ENCODE peak calls at places on chromosomes 5 and 9, in seven cellular contexts. One of them, this sample, is unnamed.

GRCh38 chr5:160926428-160926827 is 74.4 kb upstream of the ATP10B start:
- DNase-seq in sigmoid colon: no peak
- DNase-seq in adrenal gland: no peak
- DNase-seq in uterus: peak
- DNase-seq in NB4: peak
- DNase-seq in IMR-90: no peak
- DNase-seq in spleen: no peak
- DNase-seq in this sample: no peak

GRCh38 chr9:35518212-35518917 is 28.5 kb downstream of the RUSC2 start:
- DNase-seq in NB4: no peak
- DNase-seq in sigmoid colon: no peak
- DNase-seq in spleen: no peak
- DNase-seq in uterus: no peak
- DNase-seq in IMR-90: peak
- DNase-seq in adrenal gland: peak
- DNase-seq in this sample: no peak

GRCh38 chr9:29144476-29144875 is 1571.2 kb upstream of the C9orf72 start:
- DNase-seq in uterus: no peak
- DNase-seq in spleen: no peak
- DNase-seq in NB4: no peak
- DNase-seq in adrenal gland: no peak
- DNase-seq in sigmoid colon: no peak
- DNase-seq in IMR-90: no peak
- DNase-seq in this sample: no peak

GRCh38 chr5:14199902-14200301 is 56.8 kb downstream of the TRIO start:
- DNase-seq in spleen: no peak
- DNase-seq in uterus: no peak
- DNase-seq in adrenal gland: peak
- DNase-seq in IMR-90: no peak
- DNase-seq in NB4: no peak
- DNase-seq in sigmoid colon: no peak
- DNase-seq in this sample: no peak

GRCh38 chr9:37342493-37342892 is 80.0 kb upstream of the GRHPR start:
- DNase-seq in sigmoid colon: no peak
- DNase-seq in NB4: no peak
- DNase-seq in spleen: no peak
- DNase-seq in adrenal gland: no peak
- DNase-seq in IMR-90: no peak
- DNase-seq in uterus: no peak
- DNase-seq in this sample: no peak

GRCh38 chr5:149313151-149313841 is 32.0 kb upstream of the GRPEL2 start:
- DNase-seq in spleen: no peak
- DNase-seq in sigmoid colon: no peak
- DNase-seq in NB4: no peak
- DNase-seq in adrenal gland: no peak
- DNase-seq in uterus: no peak
- DNase-seq in IMR-90: no peak
- DNase-seq in this sample: no peak

GRCh38 chr5:32202394-32202793 is 28.3 kb upstream of the GOLPH3 start:
- DNase-seq in adrenal gland: no peak
- DNase-seq in spleen: no peak
- DNase-seq in uterus: no peak
- DNase-seq in sigmoid colon: no peak
- DNase-seq in IMR-90: peak
- DNase-seq in NB4: no peak
- DNase-seq in this sample: no peak

GRCh38 chr9:97696025-97696822 is 916 bp downstream of the XPA start:
- DNase-seq in IMR-90: peak
- DNase-seq in sigmoid colon: no peak
- DNase-seq in uterus: no peak
- DNase-seq in spleen: no peak
- DNase-seq in adrenal gland: no peak
- DNase-seq in NB4: no peak
- DNase-seq in this sample: no peak

GRCh38 chr5:122967625-122968024 is 68.9 kb downstream of the PPIC start:
- DNase-seq in NB4: no peak
- DNase-seq in IMR-90: no peak
- DNase-seq in adrenal gland: no peak
- DNase-seq in spleen: no peak
- DNase-seq in sigmoid colon: no peak
- DNase-seq in uterus: no peak
- DNase-seq in this sample: no peak

GRCh38 chr5:176822426-176823075 is 12.2 kb downstream of the UNC5A start:
- DNase-seq in spleen: no peak
- DNase-seq in NB4: no peak
- DNase-seq in adrenal gland: no peak
- DNase-seq in sigmoid colon: no peak
- DNase-seq in IMR-90: no peak
- DNase-seq in uterus: no peak
- DNase-seq in this sample: no peak

GRCh38 chr5:3778945-3779344 is 183.3 kb downstream of the IRX1 start:
- DNase-seq in IMR-90: no peak
- DNase-seq in NB4: no peak
- DNase-seq in spleen: no peak
- DNase-seq in adrenal gland: no peak
- DNase-seq in uterus: no peak
- DNase-seq in sigmoid colon: no peak
- DNase-seq in this sample: no peak

GRCh38 chr9:113875917-113876805 is at the start of gene ZNF618:
- DNase-seq in uterus: no peak
- DNase-seq in NB4: peak
- DNase-seq in adrenal gland: no peak
- DNase-seq in sigmoid colon: no peak
- DNase-seq in spleen: peak
- DNase-seq in IMR-90: no peak
- DNase-seq in this sample: no peak

GRCh38 chr9:129583308-129584038 is 37.4 kb downstream of the C9orf50 start:
- DNase-seq in NB4: peak
- DNase-seq in spleen: no peak
- DNase-seq in uterus: no peak
- DNase-seq in adrenal gland: no peak
- DNase-seq in IMR-90: no peak
- DNase-seq in sigmoid colon: no peak
- DNase-seq in this sample: no peak

GRCh38 chr5:138536215-138536614 is 6.8 kb downstream of the ETF1 start:
- DNase-seq in adrenal gland: no peak
- DNase-seq in IMR-90: no peak
- DNase-seq in NB4: no peak
- DNase-seq in spleen: no peak
- DNase-seq in uterus: no peak
- DNase-seq in sigmoid colon: no peak
- DNase-seq in this sample: no peak

GRCh38 chr5:15474143-15474719 is 25.7 kb upstream of the FBXL7 start:
- DNase-seq in IMR-90: no peak
- DNase-seq in uterus: no peak
- DNase-seq in spleen: no peak
- DNase-seq in NB4: no peak
- DNase-seq in adrenal gland: no peak
- DNase-seq in sigmoid colon: no peak
- DNase-seq in this sample: no peak

GRCh38 chr5:14011089-14012004 is 66.9 kb upstream of the DNAH5 start:
- DNase-seq in sigmoid colon: peak
- DNase-seq in uterus: peak
- DNase-seq in NB4: peak
- DNase-seq in IMR-90: peak
- DNase-seq in adrenal gland: peak
- DNase-seq in spleen: peak
- DNase-seq in this sample: peak

GRCh38 chr5:160260006-160260775 is 30.9 kb downstream of the FABP6 start:
- DNase-seq in IMR-90: peak
- DNase-seq in adrenal gland: no peak
- DNase-seq in uterus: no peak
- DNase-seq in NB4: no peak
- DNase-seq in sigmoid colon: no peak
- DNase-seq in spleen: peak
- DNase-seq in this sample: no peak

GRCh38 chr5:135217669-135218485 is 181.2 kb downstream of the MACROH2A1 start:
- DNase-seq in NB4: peak
- DNase-seq in spleen: peak
- DNase-seq in IMR-90: no peak
- DNase-seq in adrenal gland: no peak
- DNase-seq in sigmoid colon: no peak
- DNase-seq in uterus: no peak
- DNase-seq in this sample: peak

GRCh38 chr5:75286211-75286773 is 49.6 kb upstream of the ANKRD31 start:
- DNase-seq in IMR-90: no peak
- DNase-seq in sigmoid colon: no peak
- DNase-seq in adrenal gland: no peak
- DNase-seq in uterus: no peak
- DNase-seq in NB4: no peak
- DNase-seq in spleen: no peak
- DNase-seq in this sample: no peak

DNA sequence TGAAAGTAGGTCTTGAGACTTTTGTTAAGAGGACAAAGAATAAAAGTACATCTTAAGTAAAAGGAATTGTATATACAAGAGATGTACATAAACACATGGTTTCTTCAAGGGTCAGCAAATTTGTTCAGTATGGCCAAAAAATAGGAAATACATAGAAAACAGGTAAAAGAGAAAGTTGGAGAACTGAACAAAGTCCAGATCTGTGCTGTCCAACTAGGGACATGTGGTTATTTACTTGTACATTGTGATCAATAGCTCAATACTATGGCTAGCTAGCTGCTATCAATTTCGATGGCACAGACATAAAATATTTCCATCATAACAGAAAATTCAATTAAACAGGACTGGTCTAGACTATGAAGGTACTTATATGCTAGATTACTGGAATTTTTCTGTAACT is 92.3 kb downstream of the RAPGEF6 start:
- DNase-seq in IMR-90: no peak
- DNase-seq in spleen: no peak
- DNase-seq in NB4: no peak
- DNase-seq in uterus: no peak
- DNase-seq in sigmoid colon: no peak
- DNase-seq in adrenal gland: no peak
- DNase-seq in this sample: no peak
- TF ChIP-seq POLR2A in IMR-90: no peak
- TF ChIP-seq POLR2A in spleen: no peak
- TF ChIP-seq POLR2A in NB4: no peak
- TF ChIP-seq POLR2A in uterus: no peak
- TF ChIP-seq POLR2A in sigmoid colon: no peak
- TF ChIP-seq POLR2A in adrenal gland: no peak
- TF ChIP-seq POLR2A in this sample: no peak

DNA sequence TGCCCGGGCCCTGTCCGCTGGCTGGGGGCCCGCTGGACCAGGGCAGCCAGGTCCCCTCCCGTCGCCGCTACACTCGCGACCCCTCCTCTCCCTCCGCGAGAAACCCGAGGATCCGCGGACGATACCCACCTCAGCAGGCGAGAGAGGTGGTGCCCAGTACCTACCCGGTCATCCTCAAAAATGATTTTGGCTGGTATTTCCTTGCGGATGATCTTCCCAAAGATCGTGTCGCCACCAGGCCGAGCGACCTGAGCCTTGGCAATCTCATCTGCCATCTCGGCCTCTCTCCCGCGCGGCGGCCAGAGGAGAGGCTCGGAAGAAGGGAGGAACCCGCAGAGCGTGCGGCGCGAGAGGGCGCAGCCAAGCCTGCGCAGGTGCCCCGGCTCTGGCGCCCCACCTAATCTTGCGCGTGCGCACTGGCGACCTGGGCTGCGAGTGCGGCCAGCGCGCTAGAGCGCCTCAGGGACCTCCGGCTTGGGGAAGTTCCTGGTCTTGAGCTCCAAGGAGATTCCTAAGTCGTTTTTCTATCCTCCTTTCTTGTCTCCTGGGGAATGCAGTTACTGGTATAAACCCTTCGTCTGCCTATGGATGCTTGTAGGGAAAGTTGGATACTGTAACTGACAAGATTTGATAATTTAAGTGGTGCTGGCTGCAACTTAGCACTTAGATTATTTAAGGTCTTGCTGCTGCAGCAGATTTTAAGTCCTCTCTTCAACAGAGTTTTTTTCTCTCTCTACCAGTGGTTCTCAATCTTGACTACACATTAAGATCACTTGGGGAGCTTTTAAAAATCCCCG is at the start of gene HINT1:
- DNase-seq in spleen: peak
- DNase-seq in uterus: peak
- DNase-seq in NB4: peak
- DNase-seq in IMR-90: peak
- DNase-seq in adrenal gland: peak
- DNase-seq in sigmoid colon: peak
- DNase-seq in this sample: peak
- TF ChIP-seq POLR2A in spleen: no peak
- TF ChIP-seq POLR2A in uterus: peak
- TF ChIP-seq POLR2A in NB4: peak
- TF ChIP-seq POLR2A in IMR-90: peak
- TF ChIP-seq POLR2A in adrenal gland: peak
- TF ChIP-seq POLR2A in sigmoid colon: peak
- TF ChIP-seq POLR2A in this sample: no peak

DNA sequence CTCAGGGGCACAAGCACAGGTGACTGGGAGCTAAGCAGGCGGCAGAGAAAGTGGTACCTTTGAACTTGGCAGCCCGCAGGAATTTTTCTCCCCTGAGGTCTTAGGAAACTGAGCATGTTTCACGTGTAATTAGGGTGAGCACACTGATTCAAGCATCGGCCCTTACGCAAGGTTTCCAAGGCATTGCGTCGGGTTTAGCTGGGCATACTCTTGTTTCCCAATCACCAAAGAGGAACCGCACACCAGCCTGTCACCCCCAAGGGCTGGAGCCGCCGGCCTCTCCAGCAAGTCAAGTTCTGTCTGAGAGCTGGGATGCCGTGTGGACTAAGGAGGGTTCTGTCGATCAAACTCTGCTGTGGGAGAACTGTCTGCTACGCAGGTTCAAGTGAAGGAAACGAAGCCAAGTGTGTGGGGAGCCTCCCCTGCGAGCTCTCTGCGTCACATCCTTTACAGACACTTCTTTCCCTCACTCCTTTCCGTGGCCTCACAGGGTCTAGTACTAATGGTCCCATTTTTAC is 53.0 kb downstream of the ERGIC1 start:
- DNase-seq in sigmoid colon: peak
- DNase-seq in spleen: peak
- DNase-seq in NB4: peak
- DNase-seq in IMR-90: peak
- DNase-seq in uterus: peak
- DNase-seq in adrenal gland: peak
- DNase-seq in this sample: no peak
- TF ChIP-seq POLR2A in sigmoid colon: peak
- TF ChIP-seq POLR2A in spleen: no peak
- TF ChIP-seq POLR2A in NB4: no peak
- TF ChIP-seq POLR2A in IMR-90: no peak
- TF ChIP-seq POLR2A in uterus: peak
- TF ChIP-seq POLR2A in adrenal gland: peak
- TF ChIP-seq POLR2A in this sample: no peak

DNA sequence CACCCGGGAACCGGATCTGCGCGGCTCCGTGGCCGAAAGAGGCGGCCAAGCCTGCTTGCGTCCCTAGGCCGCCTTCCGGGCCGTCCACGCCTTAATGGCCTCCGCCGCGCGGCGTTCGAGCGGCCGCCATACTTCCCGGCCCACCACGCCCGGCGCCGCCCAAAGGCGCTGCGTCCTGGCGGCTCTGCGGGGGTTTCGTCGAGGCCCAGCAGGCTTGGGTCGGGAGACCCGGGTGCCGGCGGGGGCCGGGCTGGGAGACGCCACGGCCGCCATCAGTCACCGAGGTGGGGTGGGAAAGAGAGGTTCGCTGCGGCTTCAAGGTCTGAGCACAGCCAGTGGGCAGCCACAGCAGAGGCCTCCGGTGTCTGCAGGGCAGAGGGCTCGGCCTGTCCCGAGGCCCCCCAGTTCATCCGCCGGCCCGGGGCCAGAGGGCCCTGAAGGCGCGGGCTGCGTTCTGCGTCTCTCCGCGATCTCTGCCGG is 545.8 kb upstream of the CDH10 start:
- DNase-seq in spleen: no peak
- DNase-seq in NB4: no peak
- DNase-seq in uterus: no peak
- DNase-seq in IMR-90: no peak
- DNase-seq in sigmoid colon: no peak
- DNase-seq in adrenal gland: no peak
- DNase-seq in this sample: no peak
- TF ChIP-seq POLR2A in spleen: no peak
- TF ChIP-seq POLR2A in NB4: no peak
- TF ChIP-seq POLR2A in uterus: no peak
- TF ChIP-seq POLR2A in IMR-90: no peak
- TF ChIP-seq POLR2A in sigmoid colon: no peak
- TF ChIP-seq POLR2A in adrenal gland: no peak
- TF ChIP-seq POLR2A in this sample: no peak